ENCODE peak calls at places on chromosomes 3 and 15, in five cellular contexts. One of them, this sample, is unnamed.
A peak's percentile ranks its signal among the peaks of the same experiment; 100 is the strongest.

GRCh38 chr3:119122350-119122749 is 23.6 kb upstream of the TEX55 start:
- DNase-seq in dermis microvascular lymphatic vessel endothelial cell: no peak
- DNase-seq in T1000: no peak
- DNase-seq in stimulated activated CD8-positive, alpha-beta memory T cell treated with anti-CD3 and anti-CD28 coated beads, Interleukin-7, amount 100 ng/mL, for 24 hours: no peak
- DNase-seq in NCI-H1092 treated with DMSO at 0.1 percent for 48 hours: no peak
- DNase-seq in this sample: no peak

GRCh38 chr15:74312445-74313007 is 54.9 kb downstream of the CYP11A1 start:
- DNase-seq in T1000: no peak
- DNase-seq in stimulated activated CD8-positive, alpha-beta memory T cell treated with anti-CD3 and anti-CD28 coated beads, Interleukin-7, amount 100 ng/mL, for 24 hours: no peak
- DNase-seq in dermis microvascular lymphatic vessel endothelial cell: no peak
- DNase-seq in NCI-H1092 treated with DMSO at 0.1 percent for 48 hours: peak; percentile 95
- DNase-seq in this sample: no peak

GRCh38 chr3:45923755-45924154 is 19.5 kb upstream of the CXCR6 start:
- DNase-seq in T1000: peak; percentile 15
- DNase-seq in dermis microvascular lymphatic vessel endothelial cell: no peak
- DNase-seq in stimulated activated CD8-positive, alpha-beta memory T cell treated with anti-CD3 and anti-CD28 coated beads, Interleukin-7, amount 100 ng/mL, for 24 hours: no peak
- DNase-seq in NCI-H1092 treated with DMSO at 0.1 percent for 48 hours: no peak
- DNase-seq in this sample: no peak

GRCh38 chr3:63877737-63878393 is 14.2 kb downstream of the ATXN7 start:
- DNase-seq in stimulated activated CD8-positive, alpha-beta memory T cell treated with anti-CD3 and anti-CD28 coated beads, Interleukin-7, amount 100 ng/mL, for 24 hours: no peak
- DNase-seq in NCI-H1092 treated with DMSO at 0.1 percent for 48 hours: no peak
- DNase-seq in dermis microvascular lymphatic vessel endothelial cell: no peak
- DNase-seq in T1000: no peak
- DNase-seq in this sample: no peak

GRCh38 chr15:77224352-77224751 is 153.4 kb upstream of the TSPAN3 start:
- DNase-seq in dermis microvascular lymphatic vessel endothelial cell: peak; percentile 72
- DNase-seq in stimulated activated CD8-positive, alpha-beta memory T cell treated with anti-CD3 and anti-CD28 coated beads, Interleukin-7, amount 100 ng/mL, for 24 hours: no peak
- DNase-seq in T1000: no peak
- DNase-seq in NCI-H1092 treated with DMSO at 0.1 percent for 48 hours: no peak
- DNase-seq in this sample: no peak

GRCh38 chr3:13064964-13065363 is 8.3 kb downstream of the IQSEC1 start:
- DNase-seq in stimulated activated CD8-positive, alpha-beta memory T cell treated with anti-CD3 and anti-CD28 coated beads, Interleukin-7, amount 100 ng/mL, for 24 hours: no peak
- DNase-seq in T1000: no peak
- DNase-seq in dermis microvascular lymphatic vessel endothelial cell: no peak
- DNase-seq in NCI-H1092 treated with DMSO at 0.1 percent for 48 hours: no peak
- DNase-seq in this sample: no peak

GRCh38 chr3:186599142-186599784 is 13.6 kb upstream of the AHSG start:
- DNase-seq in dermis microvascular lymphatic vessel endothelial cell: no peak
- DNase-seq in T1000: no peak
- DNase-seq in stimulated activated CD8-positive, alpha-beta memory T cell treated with anti-CD3 and anti-CD28 coated beads, Interleukin-7, amount 100 ng/mL, for 24 hours: no peak
- DNase-seq in NCI-H1092 treated with DMSO at 0.1 percent for 48 hours: no peak
- DNase-seq in this sample: no peak

GRCh38 chr3:33179132-33179531 is 39.5 kb downstream of the SUSD5 start:
- DNase-seq in NCI-H1092 treated with DMSO at 0.1 percent for 48 hours: no peak
- DNase-seq in T1000: no peak
- DNase-seq in stimulated activated CD8-positive, alpha-beta memory T cell treated with anti-CD3 and anti-CD28 coated beads, Interleukin-7, amount 100 ng/mL, for 24 hours: no peak
- DNase-seq in dermis microvascular lymphatic vessel endothelial cell: no peak
- DNase-seq in this sample: no peak

GRCh38 chr3:8201886-8202285 is 299.7 kb upstream of the LMCD1 start:
- DNase-seq in stimulated activated CD8-positive, alpha-beta memory T cell treated with anti-CD3 and anti-CD28 coated beads, Interleukin-7, amount 100 ng/mL, for 24 hours: no peak
- DNase-seq in T1000: peak; percentile 52
- DNase-seq in NCI-H1092 treated with DMSO at 0.1 percent for 48 hours: no peak
- DNase-seq in dermis microvascular lymphatic vessel endothelial cell: no peak
- DNase-seq in this sample: no peak

GRCh38 chr3:149449799-149450198 is 24.7 kb upstream of the TM4SF4 start:
- DNase-seq in NCI-H1092 treated with DMSO at 0.1 percent for 48 hours: no peak
- DNase-seq in T1000: no peak
- DNase-seq in dermis microvascular lymphatic vessel endothelial cell: no peak
- DNase-seq in stimulated activated CD8-positive, alpha-beta memory T cell treated with anti-CD3 and anti-CD28 coated beads, Interleukin-7, amount 100 ng/mL, for 24 hours: no peak
- DNase-seq in this sample: no peak

GRCh38 chr15:39728844-39729243 is 53.8 kb downstream of the FSIP1 start:
- DNase-seq in dermis microvascular lymphatic vessel endothelial cell: no peak
- DNase-seq in stimulated activated CD8-positive, alpha-beta memory T cell treated with anti-CD3 and anti-CD28 coated beads, Interleukin-7, amount 100 ng/mL, for 24 hours: no peak
- DNase-seq in T1000: no peak
- DNase-seq in NCI-H1092 treated with DMSO at 0.1 percent for 48 hours: no peak
- DNase-seq in this sample: peak; percentile 14

GRCh38 chr3:102165367-102165766 is 269.4 kb upstream of the ZPLD1 start:
- DNase-seq in dermis microvascular lymphatic vessel endothelial cell: no peak
- DNase-seq in T1000: no peak
- DNase-seq in NCI-H1092 treated with DMSO at 0.1 percent for 48 hours: no peak
- DNase-seq in stimulated activated CD8-positive, alpha-beta memory T cell treated with anti-CD3 and anti-CD28 coated beads, Interleukin-7, amount 100 ng/mL, for 24 hours: no peak
- DNase-seq in this sample: no peak

GRCh38 chr3:134353831-134354611 is 20.2 kb downstream of the AMOTL2 start:
- DNase-seq in stimulated activated CD8-positive, alpha-beta memory T cell treated with anti-CD3 and anti-CD28 coated beads, Interleukin-7, amount 100 ng/mL, for 24 hours: no peak
- DNase-seq in dermis microvascular lymphatic vessel endothelial cell: no peak
- DNase-seq in NCI-H1092 treated with DMSO at 0.1 percent for 48 hours: no peak
- DNase-seq in T1000: no peak
- DNase-seq in this sample: no peak

GRCh38 chr3:58306662-58307286 is 454 bp downstream of the HTD2 start:
- DNase-seq in T1000: no peak
- DNase-seq in dermis microvascular lymphatic vessel endothelial cell: peak; percentile 57
- DNase-seq in NCI-H1092 treated with DMSO at 0.1 percent for 48 hours: no peak
- DNase-seq in stimulated activated CD8-positive, alpha-beta memory T cell treated with anti-CD3 and anti-CD28 coated beads, Interleukin-7, amount 100 ng/mL, for 24 hours: no peak
- DNase-seq in this sample: no peak

GRCh38 chr15:41207687-41208448 is 22.7 kb downstream of the EXD1 start:
- DNase-seq in NCI-H1092 treated with DMSO at 0.1 percent for 48 hours: no peak
- DNase-seq in stimulated activated CD8-positive, alpha-beta memory T cell treated with anti-CD3 and anti-CD28 coated beads, Interleukin-7, amount 100 ng/mL, for 24 hours: no peak
- DNase-seq in dermis microvascular lymphatic vessel endothelial cell: no peak
- DNase-seq in T1000: no peak
- DNase-seq in this sample: peak; percentile 85

GRCh38 chr3:16476636-16477035 is 36.9 kb downstream of the RFTN1 start:
- DNase-seq in T1000: peak; percentile 45
- DNase-seq in dermis microvascular lymphatic vessel endothelial cell: peak; percentile 80
- DNase-seq in stimulated activated CD8-positive, alpha-beta memory T cell treated with anti-CD3 and anti-CD28 coated beads, Interleukin-7, amount 100 ng/mL, for 24 hours: no peak
- DNase-seq in NCI-H1092 treated with DMSO at 0.1 percent for 48 hours: peak; percentile 3
- DNase-seq in this sample: no peak

GRCh38 chr15:33357845-33358244 is 47.1 kb downstream of the RYR3 start:
- DNase-seq in T1000: no peak
- DNase-seq in NCI-H1092 treated with DMSO at 0.1 percent for 48 hours: no peak
- DNase-seq in stimulated activated CD8-positive, alpha-beta memory T cell treated with anti-CD3 and anti-CD28 coated beads, Interleukin-7, amount 100 ng/mL, for 24 hours: no peak
- DNase-seq in dermis microvascular lymphatic vessel endothelial cell: no peak
- DNase-seq in this sample: peak; percentile 48

GRCh38 chr3:117885046-117885445 is 1149.6 kb downstream of the IGSF11 start:
- DNase-seq in NCI-H1092 treated with DMSO at 0.1 percent for 48 hours: peak; percentile 51
- DNase-seq in stimulated activated CD8-positive, alpha-beta memory T cell treated with anti-CD3 and anti-CD28 coated beads, Interleukin-7, amount 100 ng/mL, for 24 hours: no peak
- DNase-seq in T1000: no peak
- DNase-seq in dermis microvascular lymphatic vessel endothelial cell: no peak
- DNase-seq in this sample: no peak

GRCh38 chr3:121985841-121986240 is 36.2 kb downstream of the ILDR1 start:
- DNase-seq in T1000: no peak
- DNase-seq in NCI-H1092 treated with DMSO at 0.1 percent for 48 hours: no peak
- DNase-seq in stimulated activated CD8-positive, alpha-beta memory T cell treated with anti-CD3 and anti-CD28 coated beads, Interleukin-7, amount 100 ng/mL, for 24 hours: no peak
- DNase-seq in dermis microvascular lymphatic vessel endothelial cell: no peak
- DNase-seq in this sample: no peak

GRCh38 chr15:23518104-23518503 is 47.4 kb upstream of the MKRN3 start:
- DNase-seq in NCI-H1092 treated with DMSO at 0.1 percent for 48 hours: no peak
- DNase-seq in stimulated activated CD8-positive, alpha-beta memory T cell treated with anti-CD3 and anti-CD28 coated beads, Interleukin-7, amount 100 ng/mL, for 24 hours: no peak
- DNase-seq in dermis microvascular lymphatic vessel endothelial cell: no peak
- DNase-seq in T1000: no peak
- DNase-seq in this sample: no peak

GRCh38 chr3:107106316-107106715 is 270.9 kb upstream of the CCDC54 start:
- DNase-seq in stimulated activated CD8-positive, alpha-beta memory T cell treated with anti-CD3 and anti-CD28 coated beads, Interleukin-7, amount 100 ng/mL, for 24 hours: no peak
- DNase-seq in T1000: peak; percentile 4
- DNase-seq in dermis microvascular lymphatic vessel endothelial cell: no peak
- DNase-seq in NCI-H1092 treated with DMSO at 0.1 percent for 48 hours: no peak
- DNase-seq in this sample: no peak

GRCh38 chr3:193897791-193898190 is 238.2 kb upstream of the HES1 start:
- DNase-seq in stimulated activated CD8-positive, alpha-beta memory T cell treated with anti-CD3 and anti-CD28 coated beads, Interleukin-7, amount 100 ng/mL, for 24 hours: no peak
- DNase-seq in T1000: no peak
- DNase-seq in dermis microvascular lymphatic vessel endothelial cell: no peak
- DNase-seq in NCI-H1092 treated with DMSO at 0.1 percent for 48 hours: no peak
- DNase-seq in this sample: no peak

GRCh38 chr15:97126556-97127233 is 796.2 kb downstream of the NR2F2 start:
- DNase-seq in dermis microvascular lymphatic vessel endothelial cell: no peak
- DNase-seq in T1000: peak; percentile 63
- DNase-seq in stimulated activated CD8-positive, alpha-beta memory T cell treated with anti-CD3 and anti-CD28 coated beads, Interleukin-7, amount 100 ng/mL, for 24 hours: no peak
- DNase-seq in NCI-H1092 treated with DMSO at 0.1 percent for 48 hours: no peak
- DNase-seq in this sample: no peak

GRCh38 chr15:93249599-93249998 is 160.6 kb upstream of the RGMA start:
- DNase-seq in stimulated activated CD8-positive, alpha-beta memory T cell treated with anti-CD3 and anti-CD28 coated beads, Interleukin-7, amount 100 ng/mL, for 24 hours: no peak
- DNase-seq in dermis microvascular lymphatic vessel endothelial cell: no peak
- DNase-seq in T1000: no peak
- DNase-seq in NCI-H1092 treated with DMSO at 0.1 percent for 48 hours: no peak
- DNase-seq in this sample: no peak

GRCh38 chr3:38348903-38349302 is 2.3 kb downstream of the XYLB start:
- DNase-seq in stimulated activated CD8-positive, alpha-beta memory T cell treated with anti-CD3 and anti-CD28 coated beads, Interleukin-7, amount 100 ng/mL, for 24 hours: no peak
- DNase-seq in NCI-H1092 treated with DMSO at 0.1 percent for 48 hours: no peak
- DNase-seq in dermis microvascular lymphatic vessel endothelial cell: peak; percentile 32
- DNase-seq in T1000: peak; percentile 39
- DNase-seq in this sample: peak; percentile 47

GRCh38 chr15:85840802-85841152 is 46.1 kb upstream of the KLHL25 start:
- DNase-seq in dermis microvascular lymphatic vessel endothelial cell: no peak
- DNase-seq in NCI-H1092 treated with DMSO at 0.1 percent for 48 hours: no peak
- DNase-seq in stimulated activated CD8-positive, alpha-beta memory T cell treated with anti-CD3 and anti-CD28 coated beads, Interleukin-7, amount 100 ng/mL, for 24 hours: no peak
- DNase-seq in T1000: no peak
- DNase-seq in this sample: no peak

GRCh38 chr3:29764059-29764458 is 483.2 kb downstream of the RBMS3 start:
- DNase-seq in stimulated activated CD8-positive, alpha-beta memory T cell treated with anti-CD3 and anti-CD28 coated beads, Interleukin-7, amount 100 ng/mL, for 24 hours: no peak
- DNase-seq in T1000: no peak
- DNase-seq in NCI-H1092 treated with DMSO at 0.1 percent for 48 hours: peak; percentile 7
- DNase-seq in dermis microvascular lymphatic vessel endothelial cell: peak; percentile 26
- DNase-seq in this sample: no peak

GRCh38 chr3:112685956-112686355 is 45.0 kb upstream of the CCDC80 start:
- DNase-seq in NCI-H1092 treated with DMSO at 0.1 percent for 48 hours: no peak
- DNase-seq in stimulated activated CD8-positive, alpha-beta memory T cell treated with anti-CD3 and anti-CD28 coated beads, Interleukin-7, amount 100 ng/mL, for 24 hours: no peak
- DNase-seq in dermis microvascular lymphatic vessel endothelial cell: no peak
- DNase-seq in T1000: no peak
- DNase-seq in this sample: no peak

GRCh38 chr15:89489376-89489775 is 7.0 kb downstream of the RHCG start:
- DNase-seq in dermis microvascular lymphatic vessel endothelial cell: no peak
- DNase-seq in NCI-H1092 treated with DMSO at 0.1 percent for 48 hours: no peak
- DNase-seq in stimulated activated CD8-positive, alpha-beta memory T cell treated with anti-CD3 and anti-CD28 coated beads, Interleukin-7, amount 100 ng/mL, for 24 hours: no peak
- DNase-seq in T1000: no peak
- DNase-seq in this sample: no peak

GRCh38 chr3:46427929-46428833 is 21.1 kb downstream of the CCRL2 start:
- DNase-seq in NCI-H1092 treated with DMSO at 0.1 percent for 48 hours: no peak
- DNase-seq in dermis microvascular lymphatic vessel endothelial cell: no peak
- DNase-seq in stimulated activated CD8-positive, alpha-beta memory T cell treated with anti-CD3 and anti-CD28 coated beads, Interleukin-7, amount 100 ng/mL, for 24 hours: no peak
- DNase-seq in T1000: no peak
- DNase-seq in this sample: no peak